ENCODE peak calls at places on chromosomes 7 and 10, in nine cellular contexts. G is epithelial cell of esophagus, V is hepatic stellate cell, D is NCI-H1092 treated with DMSO at 0.1 percent for 48 hours, N is dorsolateral prefrontal cortex, Z is mammary epithelial cell, O is amniotic epithelial cell, T is T-helper 9 cell, F is renal cortical epithelial cell. Y is an unnamed sample.
A peak's percentile ranks its signal among the peaks of the same experiment; 100 is the strongest.

GRCh38 chr10:120347644-120348043 is 109.4 kb upstream of the PLPP4 start:
- DNase-seq in G (no peak), V (no peak), D (no peak), N (no peak), Z (no peak), O (no peak), T (no peak), F (no peak), Y (no peak)

GRCh38 chr10:19832624-19833507 is 16.6 kb downstream of the PLXDC2 start:
- DNase-seq in G (peak; percentile 96), V (no peak), D (no peak), N (no peak), Z (peak; percentile 89), O (peak; percentile 48), T (no peak), F (peak; percentile 91), Y (peak; percentile 69)

GRCh38 chr10:59885430-59886134 is 20.8 kb downstream of the CCDC6 start:
- DNase-seq in G (no peak), V (no peak), D (no peak), N (no peak), Z (no peak), O (no peak), T (no peak), F (no peak), Y (no peak)

GRCh38 chr10:56880541-56880940 is 519.5 kb upstream of the ZWINT start:
- DNase-seq in G (no peak), V (no peak), D (peak; percentile 65), N (no peak), Z (no peak), O (no peak), T (no peak), F (no peak), Y (no peak)

GRCh38 chr7:604038-604883 is 84.6 kb upstream of the PDGFA start:
- DNase-seq in G (no peak), V (peak; percentile 94), D (no peak), N (no peak), Z (no peak), O (peak; percentile 75), T (peak; percentile 85), F (no peak), Y (peak; percentile 42)

GRCh38 chr10:49412571-49412970 is 16.7 kb upstream of the DRGX start:
- DNase-seq in G (no peak), V (no peak), D (no peak), N (no peak), Z (no peak), O (no peak), T (no peak), F (no peak), Y (no peak)

GRCh38 chr10:60978287-60979115 is 34.5 kb upstream of the RHOBTB1 start:
- DNase-seq in G (peak; percentile 58), V (no peak), D (no peak), N (no peak), Z (peak; percentile 48), O (peak; percentile 43), T (no peak), F (peak; percentile 32), Y (peak; percentile 43)

GRCh38 chr7:51860305-51860704 is 543.7 kb upstream of the COBL start:
- DNase-seq in G (no peak), V (no peak), D (no peak), N (no peak), Z (no peak), O (no peak), T (no peak), F (no peak), Y (no peak)

GRCh38 chr7:134750083-134751062 is 29.1 kb upstream of the CALD1 start:
- DNase-seq in G (peak; percentile 63), V (no peak), D (peak; percentile 10), N (peak; percentile 39), Z (peak; percentile 20), O (peak; percentile 62), T (peak; percentile 69), F (peak; percentile 47), Y (no peak)

GRCh38 chr10:34078798-34079470 is 736.2 kb downstream of the PARD3 start:
- DNase-seq in G (no peak), V (no peak), D (no peak), N (no peak), Z (peak; percentile 27), O (no peak), T (no peak), F (no peak), Y (no peak)

GRCh38 chr7:116582806-116583444 is 58.1 kb downstream of the CAV1 start:
- DNase-seq in G (no peak), V (peak; percentile 46), D (no peak), N (no peak), Z (no peak), O (no peak), T (no peak), F (no peak), Y (no peak)

GRCh38 chr10:69864321-69864720 is 62.6 kb downstream of the COL13A1 start:
- DNase-seq in G (peak; percentile 87), V (peak; percentile 63), D (no peak), N (no peak), Z (peak; percentile 92), O (peak; percentile 87), T (no peak), F (peak; percentile 74), Y (peak; percentile 87)

GRCh38 chr10:89391882-89392756 is at the start of gene IFIT1:
- DNase-seq in G (peak; percentile 85), V (peak; percentile 67), D (no peak), N (no peak), Z (peak; percentile 78), O (peak; percentile 95), T (peak; percentile 28), F (peak; percentile 94), Y (peak; percentile 86)

GRCh38 chr7:30321992-30322637 is 37.7 kb downstream of the ZNRF2 start:
- DNase-seq in G (peak; percentile 41), V (no peak), D (no peak), N (no peak), Z (peak; percentile 58), O (no peak), T (no peak), F (no peak), Y (no peak)

GRCh38 chr7:123260428-123260960 is 60.7 kb upstream of the SLC13A1 start:
- DNase-seq in G (peak; percentile 28), V (no peak), D (no peak), N (no peak), Z (no peak), O (no peak), T (no peak), F (peak; percentile 47), Y (no peak)

GRCh38 chr10:27794157-27794556 is 48.5 kb upstream of the MKX start:
- DNase-seq in G (peak; percentile 13), V (no peak), D (no peak), N (no peak), Z (no peak), O (no peak), T (no peak), F (peak; percentile 4), Y (no peak)

GRCh38 chr7:125316451-125316850 is 386.8 kb upstream of the POT1 start:
- DNase-seq in G (peak; percentile 82), V (no peak), D (peak; percentile 61), N (no peak), Z (peak; percentile 65), O (no peak), T (no peak), F (peak; percentile 56), Y (no peak)

GRCh38 chr7:20785211-20786048 is 1.3 kb downstream of the SP8 start:
- DNase-seq in G (peak; percentile 33), V (no peak), D (peak; percentile 67), N (no peak), Z (peak; percentile 48), O (no peak), T (no peak), F (no peak), Y (no peak)

GRCh38 chr10:124401633-124402032 is 17.1 kb downstream of the OAT start:
- DNase-seq in G (no peak), V (no peak), D (no peak), N (no peak), Z (no peak), O (no peak), T (no peak), F (no peak), Y (no peak)

GRCh38 chr10:99370993-99371392 is 41.8 kb downstream of the CNNM1 start:
- DNase-seq in G (peak; percentile 44), V (no peak), D (peak; percentile 31), N (no peak), Z (peak; percentile 25), O (no peak), T (no peak), F (peak; percentile 48), Y (no peak)

GRCh38 chr10:10792681-10793080 is 225.0 kb upstream of the CELF2 start:
- DNase-seq in G (peak; percentile 78), V (peak; percentile 52), D (no peak), N (no peak), Z (peak; percentile 52), O (peak; percentile 88), T (no peak), F (peak; percentile 89), Y (peak; percentile 92)

GRCh38 chr10:125936331-125936730 is 40.0 kb downstream of the FANK1 start:
- DNase-seq in G (no peak), V (no peak), D (no peak), N (no peak), Z (no peak), O (no peak), T (no peak), F (no peak), Y (no peak)

GRCh38 chr10:93272884-93273675 is 199.4 kb downstream of the CYP26A1 start:
- DNase-seq in G (no peak), V (no peak), D (no peak), N (no peak), Z (no peak), O (no peak), T (no peak), F (no peak), Y (no peak)

GRCh38 chr7:130966246-130967009 is 232.4 kb upstream of the KLF14 start:
- DNase-seq in G (no peak), V (peak; percentile 50), D (no peak), N (no peak), Z (no peak), O (peak; percentile 85), T (no peak), F (peak; percentile 88), Y (no peak)

GRCh38 chr7:1086588-1087461 is 1.1 kb upstream of the GPER1 start:
- DNase-seq in G (peak; percentile 58), V (peak; percentile 89), D (peak; percentile 65), N (peak; percentile 56), Z (peak; percentile 71), O (peak; percentile 48), T (peak; percentile 72), F (peak; percentile 60), Y (peak; percentile 73)

Y was measured in NCI-H226.